ENCODE peak calls at places on chromosomes 12 and 14, in four cellular contexts. One of them, this sample, is unnamed.

GRCh38 chr14:65940056-65940735 is 527.7 kb downstream of the FUT8 start:
- DNase-seq in mesendoderm: peak; percentile 55
- DNase-seq in IMR-90: no peak
- DNase-seq in H1: no peak
- DNase-seq in this sample: no peak

GRCh38 chr12:12722351-12723146 is 5.4 kb downstream of the CDKN1B start:
- DNase-seq in mesendoderm: no peak
- DNase-seq in IMR-90: peak; percentile 53
- DNase-seq in H1: no peak
- DNase-seq in this sample: no peak

GRCh38 chr12:93773122-93773871 is 96.1 kb downstream of the CRADD start:
- DNase-seq in mesendoderm: no peak
- DNase-seq in IMR-90: peak; percentile 34
- DNase-seq in H1: no peak
- DNase-seq in this sample: no peak

GRCh38 chr12:100962086-100962712 is 167.6 kb downstream of the ANO4 start:
- DNase-seq in mesendoderm: no peak
- DNase-seq in IMR-90: no peak
- DNase-seq in H1: no peak
- DNase-seq in this sample: no peak

GRCh38 chr12:15910468-15910863 is 666 bp upstream of the DERA start:
- DNase-seq in mesendoderm: no peak
- DNase-seq in IMR-90: no peak
- DNase-seq in H1: no peak
- DNase-seq in this sample: no peak

GRCh38 chr14:91774138-91775096 is 42.5 kb upstream of the CATSPERB start:
- DNase-seq in mesendoderm: no peak
- DNase-seq in IMR-90: no peak
- DNase-seq in H1: no peak
- DNase-seq in this sample: no peak

GRCh38 chr12:89618113-89618862 is 90.3 kb downstream of the ATP2B1 start:
- DNase-seq in mesendoderm: no peak
- DNase-seq in IMR-90: no peak
- DNase-seq in H1: no peak
- DNase-seq in this sample: no peak

GRCh38 chr12:47964102-47964723 is 817 bp downstream of the TMEM106C start:
- DNase-seq in mesendoderm: peak; percentile 65
- DNase-seq in IMR-90: no peak
- DNase-seq in H1: no peak
- DNase-seq in this sample: no peak

GRCh38 chr12:116459011-116459410 is 100.2 kb upstream of the MAP1LC3B2 start:
- DNase-seq in mesendoderm: no peak
- DNase-seq in IMR-90: no peak
- DNase-seq in H1: no peak
- DNase-seq in this sample: no peak

GRCh38 chr14:36944307-36945010 is 227.9 kb downstream of the SLC25A21 start:
- DNase-seq in mesendoderm: no peak
- DNase-seq in IMR-90: peak; percentile 79
- DNase-seq in H1: no peak
- DNase-seq in this sample: no peak

GRCh38 chr12:107912421-107913004 is 138.0 kb downstream of the ASCL4 start:
- DNase-seq in mesendoderm: peak; percentile 73
- DNase-seq in IMR-90: no peak
- DNase-seq in H1: peak; percentile 98
- DNase-seq in this sample: peak; percentile 64

GRCh38 chr12:129911437-129912049 is 7.7 kb upstream of the TMEM132D start:
- DNase-seq in mesendoderm: peak; percentile 61
- DNase-seq in IMR-90: no peak
- DNase-seq in H1: peak; percentile 77
- DNase-seq in this sample: peak; percentile 43

GRCh38 chr12:79546461-79547043 is 144.2 kb downstream of the PAWR start:
- DNase-seq in mesendoderm: peak; percentile 79
- DNase-seq in IMR-90: no peak
- DNase-seq in H1: no peak
- DNase-seq in this sample: no peak

GRCh38 chr12:106712768-106713167 is 61.7 kb upstream of the RIC8B start:
- DNase-seq in mesendoderm: no peak
- DNase-seq in IMR-90: no peak
- DNase-seq in H1: no peak
- DNase-seq in this sample: no peak

GRCh38 chr12:26630546-26631027 is 202.4 kb downstream of the ITPR2 start:
- DNase-seq in mesendoderm: no peak
- DNase-seq in IMR-90: peak; percentile 90
- DNase-seq in H1: no peak
- DNase-seq in this sample: no peak

GRCh38 chr14:35576260-35576659 is 42.3 kb downstream of the INSM2 start:
- DNase-seq in mesendoderm: no peak
- DNase-seq in IMR-90: peak; percentile 6
- DNase-seq in H1: no peak
- DNase-seq in this sample: no peak

GRCh38 chr12:47801170-47801903 is 18.4 kb downstream of the HDAC7 start:
- DNase-seq in mesendoderm: no peak
- DNase-seq in IMR-90: no peak
- DNase-seq in H1: no peak
- DNase-seq in this sample: no peak

GRCh38 chr12:104063712-104064030 is 660 bp upstream of the HCFC2 start:
- DNase-seq in mesendoderm: no peak
- DNase-seq in IMR-90: peak; percentile 61
- DNase-seq in H1: no peak
- DNase-seq in this sample: no peak

GRCh38 chr12:109717390-109718357 is 4.0 kb downstream of the FAM222A start:
- DNase-seq in mesendoderm: peak; percentile 57
- DNase-seq in IMR-90: no peak
- DNase-seq in H1: no peak
- DNase-seq in this sample: no peak

GRCh38 chr12:80954857-80955520 is 17.3 kb upstream of the LIN7A start:
- DNase-seq in mesendoderm: peak; percentile 20
- DNase-seq in IMR-90: no peak
- DNase-seq in H1: no peak
- DNase-seq in this sample: no peak

DNA sequence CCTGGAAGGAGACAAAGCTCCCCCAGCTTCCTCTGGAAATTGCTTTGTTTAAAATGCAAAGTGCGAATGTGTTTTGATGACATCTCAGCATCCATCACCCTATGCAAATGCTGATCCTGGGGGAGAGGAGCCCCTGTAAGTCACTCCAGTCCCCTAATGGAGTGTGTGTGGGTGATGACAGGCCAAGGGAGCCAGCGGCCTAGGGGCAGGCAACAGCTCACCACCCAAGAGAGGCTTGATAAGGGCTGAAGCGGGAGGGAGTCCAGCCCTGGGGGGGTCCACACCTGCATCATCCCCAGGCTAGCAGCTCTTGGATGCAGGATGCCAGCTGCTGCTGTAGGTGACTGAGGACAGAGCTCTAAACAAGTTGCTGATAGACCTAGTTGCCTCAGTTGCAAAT is 134.3 kb downstream of the ESRRB start:
- DNase-seq in mesendoderm: peak; percentile 36
- DNase-seq in IMR-90: no peak
- DNase-seq in H1: no peak
- DNase-seq in this sample: no peak
- H2BK15ac ChIP-seq in mesendoderm: no peak overlapping the region
- H2BK15ac ChIP-seq in IMR-90: no peak overlapping the region
- H2BK15ac ChIP-seq in H1: no peak overlapping the region
- H2BK15ac ChIP-seq in this sample: no peak overlapping the region

DNA sequence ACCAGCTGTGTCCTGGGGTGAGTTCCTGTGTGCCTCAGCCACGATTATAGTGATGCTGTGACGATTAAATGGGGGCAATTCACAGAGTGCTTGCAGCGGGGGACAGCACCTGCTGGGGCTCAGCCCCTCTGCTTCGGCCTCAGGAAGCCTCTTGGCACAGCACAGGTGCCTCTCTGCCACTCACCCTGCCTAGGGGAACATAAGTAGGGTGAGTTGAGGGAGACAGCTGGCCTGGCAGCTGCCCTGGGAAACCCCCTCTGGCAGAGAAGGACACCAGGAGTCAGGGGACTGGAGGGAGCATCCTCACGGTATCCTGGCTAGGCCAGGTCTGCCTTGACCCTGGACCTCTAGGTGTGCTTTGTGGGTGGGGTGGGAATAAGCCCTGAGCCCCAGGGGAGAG is 9.4 kb downstream of the KRT80 start:
- DNase-seq in mesendoderm: no peak
- DNase-seq in IMR-90: peak; percentile 23
- DNase-seq in H1: no peak
- DNase-seq in this sample: no peak
- H4K8ac ChIP-seq in mesendoderm: no peak overlapping the region
- H4K8ac ChIP-seq in IMR-90: peak overlapping the region; percentile 91
- H4K8ac ChIP-seq in H1: peak overlapping the region; percentile 23
- H4K8ac ChIP-seq in this sample: peak overlapping the region; percentile 4

DNA sequence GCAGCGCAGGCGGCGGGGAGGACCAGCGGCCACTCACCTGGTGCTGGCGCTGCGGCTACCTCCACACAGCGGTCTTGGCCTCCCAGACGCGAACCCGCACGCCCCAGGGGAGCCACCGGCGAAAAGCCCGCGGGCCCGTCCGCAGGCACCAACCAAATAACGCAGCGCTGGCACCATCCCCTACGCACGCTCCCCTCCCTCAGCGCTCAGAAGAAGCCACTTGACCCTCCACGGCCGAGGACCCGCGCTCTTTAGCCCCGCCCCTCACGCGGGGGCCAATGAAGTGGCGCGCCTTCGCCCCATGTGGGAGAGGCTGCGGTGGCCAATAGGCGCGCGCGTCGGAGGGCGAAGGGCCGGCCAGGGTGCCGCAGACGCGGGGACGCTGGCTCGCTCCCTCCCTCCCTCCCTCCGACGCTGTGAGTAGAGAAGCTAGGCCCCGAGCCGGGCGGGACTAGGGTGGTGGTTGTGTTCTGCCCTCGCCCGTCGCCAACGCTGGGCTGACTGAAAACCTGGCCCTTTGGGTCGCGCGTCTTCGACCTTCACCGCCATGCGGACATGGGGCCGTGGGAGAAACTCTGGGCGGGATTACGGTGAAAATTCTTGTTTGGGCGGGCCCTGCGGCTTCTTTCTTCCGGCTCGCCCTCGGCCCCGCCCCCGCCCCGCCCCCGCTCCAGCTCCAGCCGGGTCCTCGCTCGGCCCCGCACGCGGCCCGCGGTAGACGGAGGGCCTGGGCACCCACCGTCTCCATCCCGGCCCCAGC is at the start of the genes DMAC2L and L2HGDH:
- DNase-seq in mesendoderm: peak; percentile 98
- DNase-seq in IMR-90: peak; percentile 84
- DNase-seq in H1: peak; percentile 95
- DNase-seq in this sample: peak; percentile 94
- H2BK15ac ChIP-seq in mesendoderm: no peak within 1 kb of the TSS
- H2BK15ac ChIP-seq in IMR-90: peak within 1 kb of the TSS; percentile 82
- H2BK15ac ChIP-seq in H1: peak within 1 kb of the TSS; percentile 97
- H2BK15ac ChIP-seq in this sample: peak within 1 kb of the TSS; percentile 71

DNA sequence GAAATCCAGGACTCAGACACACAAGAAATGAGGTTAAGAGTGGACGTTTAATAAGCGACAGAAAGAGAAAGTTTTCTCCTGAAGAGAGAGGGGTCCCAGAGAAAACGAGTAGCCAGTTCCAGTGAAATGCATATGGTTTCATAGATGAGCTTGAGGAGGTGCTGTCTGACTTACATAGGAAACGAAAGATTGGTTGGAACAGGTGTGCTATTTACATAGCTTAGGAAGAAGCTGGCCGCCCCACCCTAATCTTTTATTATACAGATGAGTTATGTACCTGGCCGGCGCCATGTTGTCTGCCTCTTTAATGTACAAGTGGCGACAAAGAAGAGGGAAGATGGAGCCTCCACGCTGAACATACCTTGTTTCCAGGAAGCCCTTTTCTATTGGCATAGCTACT is 223.0 kb downstream of the SLC6A15 start:
- DNase-seq in mesendoderm: no peak
- DNase-seq in IMR-90: no peak
- DNase-seq in H1: no peak
- DNase-seq in this sample: no peak
- H4K8ac ChIP-seq in mesendoderm: no peak overlapping the region
- H4K8ac ChIP-seq in IMR-90: no peak overlapping the region
- H4K8ac ChIP-seq in H1: no peak overlapping the region
- H4K8ac ChIP-seq in this sample: no peak overlapping the region

GRCh38 chr14:85530626-85531025 is 682 bp downstream of the FLRT2 start:
- DNase-seq in mesendoderm: no peak
- DNase-seq in IMR-90: no peak
- DNase-seq in H1: no peak
- DNase-seq in this sample: peak; percentile 6

GRCh38 chr14:85529803-85530574 is at the start of gene FLRT2:
- DNase-seq in mesendoderm: peak; percentile 80
- DNase-seq in IMR-90: peak; percentile 44
- DNase-seq in H1: peak; percentile 77
- DNase-seq in this sample: peak; percentile 23

GRCh38 chr14:85527458-85527857 is 2.5 kb upstream of the FLRT2 start:
- DNase-seq in mesendoderm: no peak
- DNase-seq in IMR-90: no peak
- DNase-seq in H1: no peak
- DNase-seq in this sample: no peak

GRCh38 chr14:85528080-85528881 is 1.7 kb upstream of the FLRT2 start:
- DNase-seq in mesendoderm: peak; percentile 92
- DNase-seq in IMR-90: peak; percentile 90
- DNase-seq in H1: no peak
- DNase-seq in this sample: peak; percentile 51

DNA sequence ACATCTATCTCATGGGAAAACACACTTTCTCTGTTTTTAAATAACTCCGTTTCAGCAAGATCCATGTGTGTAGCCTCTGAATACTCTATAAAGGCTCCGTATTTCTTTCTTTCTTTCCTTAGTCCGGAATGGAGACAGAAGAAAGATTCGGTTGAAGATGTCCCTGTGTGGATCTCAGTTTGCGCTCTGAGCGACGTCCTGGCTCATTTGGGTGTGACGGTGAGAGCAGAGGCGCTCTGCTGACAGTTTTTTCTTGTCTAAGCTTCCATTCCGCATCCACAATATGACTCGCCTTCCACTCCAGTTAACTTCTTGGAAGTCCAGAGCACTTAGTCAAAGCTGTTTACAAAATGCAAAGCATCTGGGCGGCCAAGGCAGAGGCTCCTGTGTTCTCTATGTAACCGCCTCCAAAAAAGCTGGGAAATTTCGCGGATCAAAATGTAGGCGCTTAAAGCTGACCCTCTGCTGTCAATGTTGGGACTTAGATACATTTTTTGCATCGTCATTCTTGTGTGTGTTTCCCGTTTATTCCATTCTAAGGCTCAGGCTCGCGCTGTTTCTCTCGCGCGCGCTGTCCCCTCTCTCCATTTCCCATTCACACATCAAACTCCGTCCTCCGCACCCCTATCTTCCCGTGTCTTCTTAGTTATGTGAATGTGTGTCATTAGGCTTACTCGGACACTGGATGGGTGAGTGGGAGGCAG is 910 bp upstream of the FLRT2 start:
- DNase-seq in mesendoderm: peak; percentile 62
- DNase-seq in IMR-90: peak; percentile 72
- DNase-seq in H1: no peak
- DNase-seq in this sample: peak; percentile 35
- H2BK15ac ChIP-seq in mesendoderm: no peak overlapping the region
- H2BK15ac ChIP-seq in IMR-90: peak overlapping the region; percentile 73
- H2BK15ac ChIP-seq in H1: no peak overlapping the region
- H2BK15ac ChIP-seq in this sample: no peak overlapping the region

GRCh38 chr12:124230789-124231188 is 64.1 kb upstream of the RFLNA start:
- DNase-seq in mesendoderm: no peak
- DNase-seq in IMR-90: no peak
- DNase-seq in H1: no peak
- DNase-seq in this sample: no peak

GRCh38 chr12:124233846-124234620 is 60.9 kb upstream of the RFLNA start:
- DNase-seq in mesendoderm: no peak
- DNase-seq in IMR-90: no peak
- DNase-seq in H1: no peak
- DNase-seq in this sample: no peak

GRCh38 chr12:124231980-124232653 is 62.8 kb upstream of the RFLNA start:
- DNase-seq in mesendoderm: no peak
- DNase-seq in IMR-90: no peak
- DNase-seq in H1: no peak
- DNase-seq in this sample: no peak

GRCh38 chr12:124233041-124233836 is 61.7 kb upstream of the RFLNA start:
- DNase-seq in mesendoderm: no peak
- DNase-seq in IMR-90: peak; percentile 84
- DNase-seq in H1: no peak
- DNase-seq in this sample: no peak

GRCh38 chr12:124232654-124232987 is 62.3 kb upstream of the RFLNA start:
- DNase-seq in mesendoderm: no peak
- DNase-seq in IMR-90: no peak
- DNase-seq in H1: no peak
- DNase-seq in this sample: no peak
- H4K8ac ChIP-seq in mesendoderm: no peak overlapping the region
- H4K8ac ChIP-seq in IMR-90: no peak overlapping the region
- H4K8ac ChIP-seq in H1: no peak overlapping the region
- H4K8ac ChIP-seq in this sample: no peak overlapping the region